ENCODE peak calls at places on chromosome 6, in seven cellular contexts. T is NCI-H345, N is NAMALWA, L is A172, I is astrocyte of the hippocampus, Y is AG20443, D is GM23338. C is an unnamed sample.

GRCh38 chr6:112780498-112781096 is 433.5 kb downstream of the RFPL4B start:
- DNase-seq in T (peak), N (peak), L (peak), I (peak), Y (peak), D (peak), C (peak)

GRCh38 chr6:145761584-145761983 is 26.3 kb upstream of the EPM2A start:
- DNase-seq in T (no peak), N (peak), L (no peak), I (no peak), Y (no peak), D (no peak), C (no peak)

GRCh38 chr6:116255246-116255800 is 1.4 kb upstream of the TSPYL4 start:
- DNase-seq in T (no peak), N (no peak), L (peak), I (no peak), Y (no peak), D (no peak), C (no peak)

GRCh38 chr6:107666084-107666981 is 157.8 kb downstream of the SCML4 start:
- DNase-seq in T (no peak), N (no peak), L (no peak), I (peak), Y (no peak), D (no peak), C (no peak)

GRCh38 chr6:15824851-15825250 is 162.0 kb upstream of the DTNBP1 start:
- DNase-seq in T (no peak), N (no peak), L (no peak), I (no peak), Y (no peak), D (no peak), C (no peak)

GRCh38 chr6:44223471-44224153 is at the start of gene SLC29A1:
- DNase-seq in T (peak), N (peak), L (peak), I (peak), Y (peak), D (peak), C (peak)

GRCh38 chr6:35725721-35726438 is 11.0 kb upstream of the ARMC12 start:
- DNase-seq in T (no peak), N (no peak), L (no peak), I (peak), Y (no peak), D (no peak), C (no peak)

GRCh38 chr6:39189915-39190544 is 39.2 kb downstream of the KCNK5 start:
- DNase-seq in T (no peak), N (peak), L (no peak), I (peak), Y (peak), D (peak), C (peak)

GRCh38 chr6:34104628-34105027 is 41.3 kb downstream of the GRM4 start:
- DNase-seq in T (no peak), N (no peak), L (no peak), I (no peak), Y (no peak), D (no peak), C (no peak)

GRCh38 chr6:27630727-27631613 is 158.1 kb upstream of the ZNF184 start:
- DNase-seq in T (peak), N (no peak), L (peak), I (peak), Y (peak), D (peak), C (peak)

GRCh38 chr6:33123732-33124524 is 48.1 kb downstream of the HLA-DPB1 start:
- DNase-seq in T (no peak), N (peak), L (peak), I (no peak), Y (peak), D (peak), C (peak)

GRCh38 chr6:148969679-148970078 is 222.8 kb downstream of the UST start:
- DNase-seq in T (peak), N (no peak), L (no peak), I (no peak), Y (no peak), D (peak), C (peak)

GRCh38 chr6:107936162-107936909 is 21.7 kb downstream of the SEC63 start:
- DNase-seq in T (no peak), N (no peak), L (no peak), I (no peak), Y (no peak), D (no peak), C (no peak)

GRCh38 chr6:118586741-118587485 is 38.8 kb downstream of the PLN start:
- DNase-seq in T (no peak), N (no peak), L (no peak), I (no peak), Y (no peak), D (no peak), C (no peak)

GRCh38 chr6:705047-705446 is 12.1 kb upstream of the EXOC2 start:
- DNase-seq in T (no peak), N (no peak), L (no peak), I (no peak), Y (no peak), D (no peak), C (no peak)

GRCh38 chr6:139338845-139339244 is 35.6 kb downstream of the CITED2 start:
- DNase-seq in T (no peak), N (no peak), L (no peak), I (no peak), Y (peak), D (no peak), C (no peak)

GRCh38 chr6:131937219-131937618 is 14.0 kb downstream of the CCN2 start:
- DNase-seq in T (no peak), N (no peak), L (no peak), I (peak), Y (peak), D (no peak), C (no peak)

GRCh38 chr6:157108923-157109322 is 214.4 kb downstream of the TMEM242 start:
- DNase-seq in T (no peak), N (no peak), L (no peak), I (no peak), Y (no peak), D (no peak), C (no peak)

GRCh38 chr6:85111481-85112001 is 338.3 kb upstream of the NT5E start:
- DNase-seq in T (no peak), N (no peak), L (no peak), I (peak), Y (no peak), D (no peak), C (peak)

GRCh38 chr6:36829919-36830544 is 9.2 kb downstream of the CPNE5 start:
- DNase-seq in T (peak), N (no peak), L (no peak), I (peak), Y (peak), D (no peak), C (no peak)

GRCh38 chr6:36717871-36718540 is 20.4 kb downstream of the RAB44 start:
- DNase-seq in T (no peak), N (no peak), L (no peak), I (no peak), Y (no peak), D (no peak), C (no peak)

GRCh38 chr6:107173779-107174178 is 58.5 kb upstream of the BEND3 start:
- DNase-seq in T (no peak), N (no peak), L (no peak), I (peak), Y (no peak), D (no peak), C (no peak)

GRCh38 chr6:26571592-26572296 is 25.0 kb upstream of the ABT1 start:
- DNase-seq in T (peak), N (peak), L (peak), I (peak), Y (peak), D (peak), C (peak)

GRCh38 chr6:148828047-148828446 is 81.2 kb downstream of the UST start:
- DNase-seq in T (no peak), N (no peak), L (no peak), I (no peak), Y (no peak), D (no peak), C (no peak)

GRCh38 chr6:131163886-131164285 is 28.6 kb downstream of the AKAP7 start:
- DNase-seq in T (no peak), N (no peak), L (peak), I (no peak), Y (no peak), D (no peak), C (no peak)

GRCh38 chr6:46454691-46455090 is 36.6 kb downstream of the RCAN2 start:
- DNase-seq in T (no peak), N (no peak), L (no peak), I (no peak), Y (no peak), D (no peak), C (no peak)

GRCh38 chr6:71079707-71080106 is 122.8 kb upstream of the B3GAT2 start:
- DNase-seq in T (no peak), N (no peak), L (no peak), I (peak), Y (no peak), D (no peak), C (no peak)

GRCh38 chr6:137102851-137103492 is 58.2 kb upstream of the IL20RA start:
- DNase-seq in T (no peak), N (peak), L (no peak), I (no peak), Y (no peak), D (no peak), C (no peak)

GRCh38 chr6:122825180-122825579 is 36.1 kb downstream of the SMPDL3A start:
- DNase-seq in T (peak), N (no peak), L (no peak), I (peak), Y (no peak), D (peak), C (no peak)

GRCh38 chr6:127952831-127953230 is 52.0 kb upstream of the THEMIS start:
- DNase-seq in T (no peak), N (no peak), L (no peak), I (no peak), Y (peak), D (no peak), C (peak)

GRCh38 chr6:3372184-3372846 is 84.5 kb downstream of the SLC22A23 start:
- DNase-seq in T (no peak), N (no peak), L (no peak), I (no peak), Y (no peak), D (peak), C (peak)

GRCh38 chr6:113067612-113068262 is 720.6 kb downstream of the RFPL4B start:
- DNase-seq in T (no peak), N (no peak), L (no peak), I (peak), Y (peak), D (no peak), C (no peak)